ENCODE peak calls at places on chromosomes 12 and 14, in seven cellular contexts. One of them, this sample, is unnamed.

GRCh38 chr12:103821773-103822172 is 19.3 kb downstream of the NT5DC3 start:
- DNase-seq in IMR-90: peak; percentile 71
- DNase-seq in H1: no peak
- DNase-seq in mesendoderm: no peak
- DNase-seq in H9: no peak
- DNase-seq in trophoblast cell: no peak
- DNase-seq in neuronal stem cell: no peak
- DNase-seq in this sample: no peak

GRCh38 chr12:55739025-55739378 is 3.9 kb upstream of the GDF11 start:
- DNase-seq in mesendoderm: no peak
- DNase-seq in H9: no peak
- DNase-seq in neuronal stem cell: no peak
- DNase-seq in trophoblast cell: no peak
- DNase-seq in H1: no peak
- DNase-seq in IMR-90: no peak
- DNase-seq in this sample: no peak

GRCh38 chr12:12997734-12998133 is 2.3 kb downstream of the HEBP1 start:
- DNase-seq in mesendoderm: no peak
- DNase-seq in IMR-90: no peak
- DNase-seq in H9: no peak
- DNase-seq in neuronal stem cell: no peak
- DNase-seq in H1: no peak
- DNase-seq in trophoblast cell: no peak
- DNase-seq in this sample: no peak

GRCh38 chr12:123655420-123655819 is 15.5 kb upstream of the TCTN2 start:
- DNase-seq in H9: no peak
- DNase-seq in H1: no peak
- DNase-seq in neuronal stem cell: no peak
- DNase-seq in IMR-90: no peak
- DNase-seq in mesendoderm: no peak
- DNase-seq in trophoblast cell: no peak
- DNase-seq in this sample: no peak

GRCh38 chr14:91177073-91177796 is 63.4 kb downstream of the DGLUCY start:
- DNase-seq in trophoblast cell: peak; percentile 82
- DNase-seq in mesendoderm: peak; percentile 76
- DNase-seq in H9: peak; percentile 48
- DNase-seq in neuronal stem cell: peak; percentile 54
- DNase-seq in H1: peak; percentile 66
- DNase-seq in IMR-90: peak; percentile 70
- DNase-seq in this sample: peak; percentile 77

GRCh38 chr12:116539905-116540482 is 19.2 kb upstream of the MAP1LC3B2 start:
- DNase-seq in trophoblast cell: no peak
- DNase-seq in IMR-90: peak; percentile 72
- DNase-seq in H9: peak; percentile 62
- DNase-seq in H1: no peak
- DNase-seq in mesendoderm: peak; percentile 80
- DNase-seq in neuronal stem cell: peak; percentile 66
- DNase-seq in this sample: peak; percentile 64

GRCh38 chr12:8658361-8658760 is 4.3 kb downstream of the MFAP5 start:
- DNase-seq in H9: no peak
- DNase-seq in H1: no peak
- DNase-seq in IMR-90: peak; percentile 50
- DNase-seq in mesendoderm: peak; percentile 79
- DNase-seq in neuronal stem cell: no peak
- DNase-seq in trophoblast cell: peak; percentile 85
- DNase-seq in this sample: no peak

GRCh38 chr12:110079477-110080400 is 31.4 kb upstream of the C12orf76 start:
- DNase-seq in H9: no peak
- DNase-seq in neuronal stem cell: no peak
- DNase-seq in IMR-90: peak; percentile 39
- DNase-seq in H1: no peak
- DNase-seq in trophoblast cell: peak; percentile 42
- DNase-seq in mesendoderm: no peak
- DNase-seq in this sample: peak; percentile 93

GRCh38 chr12:45379261-45379660 is 163.4 kb downstream of the ANO6 start:
- DNase-seq in H1: no peak
- DNase-seq in trophoblast cell: no peak
- DNase-seq in neuronal stem cell: no peak
- DNase-seq in IMR-90: peak; percentile 50
- DNase-seq in H9: no peak
- DNase-seq in mesendoderm: no peak
- DNase-seq in this sample: no peak

GRCh38 chr12:19419086-19419485 is 20.2 kb upstream of the AEBP2 start:
- DNase-seq in trophoblast cell: no peak
- DNase-seq in neuronal stem cell: no peak
- DNase-seq in H1: no peak
- DNase-seq in H9: peak; percentile 21
- DNase-seq in mesendoderm: no peak
- DNase-seq in IMR-90: no peak
- DNase-seq in this sample: no peak

GRCh38 chr12:8948711-8949524 is 527 bp downstream of the M6PR start:
- DNase-seq in neuronal stem cell: peak; percentile 17
- DNase-seq in H9: peak; percentile 36
- DNase-seq in H1: peak; percentile 48
- DNase-seq in mesendoderm: peak; percentile 61
- DNase-seq in trophoblast cell: peak; percentile 78
- DNase-seq in IMR-90: peak; percentile 40
- DNase-seq in this sample: peak; percentile 83

GRCh38 chr14:53174918-53175317 is 21.8 kb upstream of the DDHD1 start:
- DNase-seq in IMR-90: no peak
- DNase-seq in neuronal stem cell: peak; percentile 45
- DNase-seq in H9: no peak
- DNase-seq in trophoblast cell: peak; percentile 42
- DNase-seq in mesendoderm: peak; percentile 61
- DNase-seq in H1: peak; percentile 10
- DNase-seq in this sample: no peak

GRCh38 chr12:45575417-45575816 is 154.1 kb upstream of the ARID2 start:
- DNase-seq in neuronal stem cell: no peak
- DNase-seq in H1: no peak
- DNase-seq in IMR-90: no peak
- DNase-seq in trophoblast cell: no peak
- DNase-seq in H9: no peak
- DNase-seq in mesendoderm: no peak
- DNase-seq in this sample: no peak

GRCh38 chr14:77988966-77989365 is 181.2 kb upstream of the NRXN3 start:
- DNase-seq in H1: no peak
- DNase-seq in trophoblast cell: no peak
- DNase-seq in IMR-90: peak; percentile 48
- DNase-seq in H9: no peak
- DNase-seq in neuronal stem cell: no peak
- DNase-seq in mesendoderm: no peak
- DNase-seq in this sample: no peak

GRCh38 chr12:20183563-20183962 is 184.8 kb upstream of the PDE3A start:
- DNase-seq in H9: no peak
- DNase-seq in trophoblast cell: no peak
- DNase-seq in neuronal stem cell: no peak
- DNase-seq in mesendoderm: no peak
- DNase-seq in H1: no peak
- DNase-seq in IMR-90: peak; percentile 70
- DNase-seq in this sample: peak; percentile 18

GRCh38 chr12:11782914-11783420 is 133.5 kb downstream of the ETV6 start:
- DNase-seq in neuronal stem cell: no peak
- DNase-seq in trophoblast cell: no peak
- DNase-seq in H9: no peak
- DNase-seq in IMR-90: no peak
- DNase-seq in H1: no peak
- DNase-seq in mesendoderm: no peak
- DNase-seq in this sample: no peak

GRCh38 chr12:132099739-132100138 is 44.4 kb downstream of the DDX51 start:
- DNase-seq in H9: no peak
- DNase-seq in neuronal stem cell: no peak
- DNase-seq in IMR-90: no peak
- DNase-seq in trophoblast cell: no peak
- DNase-seq in H1: no peak
- DNase-seq in mesendoderm: no peak
- DNase-seq in this sample: no peak

GRCh38 chr12:46569826-46570390 is 197.3 kb upstream of the SLC38A2 start:
- DNase-seq in H1: no peak
- DNase-seq in H9: no peak
- DNase-seq in mesendoderm: no peak
- DNase-seq in trophoblast cell: no peak
- DNase-seq in neuronal stem cell: no peak
- DNase-seq in IMR-90: no peak
- DNase-seq in this sample: no peak

GRCh38 chr12:46530373-46531056 is 157.9 kb upstream of the SLC38A2 start:
- DNase-seq in IMR-90: no peak
- DNase-seq in mesendoderm: no peak
- DNase-seq in neuronal stem cell: no peak
- DNase-seq in trophoblast cell: no peak
- DNase-seq in H9: no peak
- DNase-seq in H1: no peak
- DNase-seq in this sample: no peak

GRCh38 chr12:121773011-121773777 is 20.3 kb downstream of the RHOF start:
- DNase-seq in mesendoderm: peak; percentile 81
- DNase-seq in H9: peak; percentile 92
- DNase-seq in trophoblast cell: peak; percentile 81
- DNase-seq in IMR-90: peak; percentile 58
- DNase-seq in H1: peak; percentile 89
- DNase-seq in neuronal stem cell: no peak
- DNase-seq in this sample: peak; percentile 69

GRCh38 chr14:69658664-69659261 is 47.4 kb downstream of the SUSD6 start:
- DNase-seq in H1: no peak
- DNase-seq in trophoblast cell: no peak
- DNase-seq in neuronal stem cell: no peak
- DNase-seq in H9: no peak
- DNase-seq in IMR-90: peak; percentile 39
- DNase-seq in mesendoderm: no peak
- DNase-seq in this sample: no peak

GRCh38 chr14:105894125-105894977 is 368.0 kb downstream of the TMEM121 start:
- DNase-seq in neuronal stem cell: no peak
- DNase-seq in mesendoderm: no peak
- DNase-seq in H1: no peak
- DNase-seq in IMR-90: no peak
- DNase-seq in H9: no peak
- DNase-seq in trophoblast cell: no peak
- DNase-seq in this sample: no peak

GRCh38 chr12:29521951-29522350 is 24.5 kb upstream of the OVCH1 start:
- DNase-seq in IMR-90: peak; percentile 43
- DNase-seq in trophoblast cell: peak; percentile 29
- DNase-seq in neuronal stem cell: no peak
- DNase-seq in mesendoderm: no peak
- DNase-seq in H9: no peak
- DNase-seq in H1: no peak
- DNase-seq in this sample: peak; percentile 19

GRCh38 chr12:11622774-11623375 is 26.6 kb upstream of the ETV6 start:
- DNase-seq in H1: no peak
- DNase-seq in trophoblast cell: peak; percentile 4
- DNase-seq in IMR-90: no peak
- DNase-seq in H9: no peak
- DNase-seq in neuronal stem cell: no peak
- DNase-seq in mesendoderm: peak; percentile 89
- DNase-seq in this sample: peak; percentile 79

GRCh38 chr14:30528778-30529642 is 29.9 kb upstream of the G2E3 start:
- DNase-seq in mesendoderm: no peak
- DNase-seq in trophoblast cell: no peak
- DNase-seq in H9: no peak
- DNase-seq in neuronal stem cell: no peak
- DNase-seq in H1: no peak
- DNase-seq in IMR-90: no peak
- DNase-seq in this sample: no peak

GRCh38 chr14:30527196-30527595 is 31.8 kb upstream of the G2E3 start:
- DNase-seq in H9: no peak
- DNase-seq in mesendoderm: peak; percentile 36
- DNase-seq in IMR-90: no peak
- DNase-seq in H1: no peak
- DNase-seq in trophoblast cell: peak; percentile 30
- DNase-seq in neuronal stem cell: no peak
- DNase-seq in this sample: no peak

GRCh38 chr14:30528119-30528518 is 30.8 kb upstream of the G2E3 start:
- DNase-seq in H9: peak; percentile 34
- DNase-seq in neuronal stem cell: no peak
- DNase-seq in H1: no peak
- DNase-seq in IMR-90: no peak
- DNase-seq in trophoblast cell: no peak
- DNase-seq in mesendoderm: no peak
- DNase-seq in this sample: no peak

GRCh38 chr14:30521899-30522736 is 36.8 kb upstream of the G2E3 start:
- DNase-seq in IMR-90: peak; percentile 51
- DNase-seq in mesendoderm: peak; percentile 47
- DNase-seq in trophoblast cell: peak; percentile 79
- DNase-seq in H9: no peak
- DNase-seq in neuronal stem cell: peak; percentile 20
- DNase-seq in H1: no peak
- DNase-seq in this sample: peak; percentile 57

GRCh38 chr14:30525833-30526232 is 33.1 kb upstream of the G2E3 start:
- DNase-seq in H1: no peak
- DNase-seq in mesendoderm: peak; percentile 7
- DNase-seq in neuronal stem cell: no peak
- DNase-seq in H9: no peak
- DNase-seq in IMR-90: peak; percentile 14
- DNase-seq in trophoblast cell: peak; percentile 67
- DNase-seq in this sample: peak; percentile 14
- H3K4ac ChIP-seq in H1: no peak overlapping the region
- H3K4ac ChIP-seq in mesendoderm: no peak overlapping the region
- H3K4ac ChIP-seq in neuronal stem cell: no peak overlapping the region
- H3K4ac ChIP-seq in H9: no peak overlapping the region
- H3K4ac ChIP-seq in IMR-90: no peak overlapping the region
- H3K4ac ChIP-seq in trophoblast cell: no peak overlapping the region
- H3K4ac ChIP-seq in this sample: no peak overlapping the region

GRCh38 chr14:98612434-98613200 is 659.4 kb downstream of the BCL11B start:
- DNase-seq in H1: no peak
- DNase-seq in neuronal stem cell: no peak
- DNase-seq in mesendoderm: no peak
- DNase-seq in H9: no peak
- DNase-seq in IMR-90: no peak
- DNase-seq in trophoblast cell: no peak
- DNase-seq in this sample: no peak

GRCh38 chr14:98614741-98615140 is 657.3 kb downstream of the BCL11B start:
- DNase-seq in trophoblast cell: no peak
- DNase-seq in H1: no peak
- DNase-seq in H9: no peak
- DNase-seq in IMR-90: no peak
- DNase-seq in neuronal stem cell: no peak
- DNase-seq in mesendoderm: no peak
- DNase-seq in this sample: no peak
- H3K4ac ChIP-seq in trophoblast cell: no peak overlapping the region
- H3K4ac ChIP-seq in H1: no peak overlapping the region
- H3K4ac ChIP-seq in H9: no peak overlapping the region
- H3K4ac ChIP-seq in IMR-90: no peak overlapping the region
- H3K4ac ChIP-seq in neuronal stem cell: no peak overlapping the region
- H3K4ac ChIP-seq in mesendoderm: no peak overlapping the region
- H3K4ac ChIP-seq in this sample: no peak overlapping the region

GRCh38 chr14:96909841-96910364 is 112.7 kb downstream of the VRK1 start:
- DNase-seq in H9: no peak
- DNase-seq in H1: no peak
- DNase-seq in neuronal stem cell: no peak
- DNase-seq in trophoblast cell: no peak
- DNase-seq in mesendoderm: no peak
- DNase-seq in IMR-90: no peak
- DNase-seq in this sample: no peak
- H3K4ac ChIP-seq in H9: no peak overlapping the region
- H3K4ac ChIP-seq in H1: no peak overlapping the region
- H3K4ac ChIP-seq in neuronal stem cell: no peak overlapping the region
- H3K4ac ChIP-seq in trophoblast cell: no peak overlapping the region
- H3K4ac ChIP-seq in mesendoderm: no peak overlapping the region
- H3K4ac ChIP-seq in IMR-90: no peak overlapping the region
- H3K4ac ChIP-seq in this sample: no peak overlapping the region

DNA sequence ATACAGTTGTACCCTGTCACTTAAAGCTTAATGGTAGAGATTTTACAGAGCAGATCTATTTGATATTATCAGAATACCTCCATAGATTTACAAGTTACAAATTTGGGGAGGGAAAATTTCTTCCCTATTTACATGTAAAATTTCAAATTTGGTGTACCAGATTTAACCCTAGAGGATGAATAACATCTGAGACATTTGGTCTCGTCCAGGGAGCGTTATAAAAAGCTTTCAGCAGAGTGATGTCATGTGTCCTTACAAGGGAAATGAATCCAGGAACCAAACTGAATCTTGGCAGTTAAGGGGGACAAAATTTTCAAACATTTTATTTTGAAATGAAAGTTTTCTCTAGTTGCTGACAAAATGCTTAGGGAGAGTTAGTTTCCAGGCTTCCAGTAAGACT is 4.4 kb upstream of the CDK17 start:
- DNase-seq in H1: no peak
- DNase-seq in mesendoderm: no peak
- DNase-seq in IMR-90: peak; percentile 48
- DNase-seq in trophoblast cell: no peak
- DNase-seq in neuronal stem cell: no peak
- DNase-seq in H9: no peak
- DNase-seq in this sample: no peak
- H3K4ac ChIP-seq in H1: no peak overlapping the region
- H3K4ac ChIP-seq in mesendoderm: no peak overlapping the region
- H3K4ac ChIP-seq in IMR-90: no peak overlapping the region
- H3K4ac ChIP-seq in trophoblast cell: no peak overlapping the region
- H3K4ac ChIP-seq in neuronal stem cell: no peak overlapping the region
- H3K4ac ChIP-seq in H9: no peak overlapping the region
- H3K4ac ChIP-seq in this sample: no peak overlapping the region